ENCODE peak calls at places on chromosomes 13 and 19, in nine cellular contexts. Q, J, D, G, X, H, O, V and W are unnamed samples.

GRCh38 chr13:31767175-31767900 is 28.0 kb downstream of the RXFP2 start:
- DNase-seq in Q (no peak), J (no peak), D (peak), G (peak), X (no peak), H (peak), O (peak), V (peak), W (no peak)

GRCh38 chr19:12112238-12112637 is 27.9 kb downstream of the ZNF20 start:
- DNase-seq in Q (no peak), J (no peak), D (no peak), G (no peak), X (no peak), H (no peak), O (no peak), V (no peak), W (no peak)

GRCh38 chr13:102318233-102318632 is 83.6 kb downstream of the FGF14 start:
- DNase-seq in Q (no peak), J (no peak), D (no peak), G (no peak), X (no peak), H (no peak), O (no peak), V (no peak), W (no peak)

GRCh38 chr19:39566064-39566463 is 26.1 kb upstream of the EID2 start:
- DNase-seq in Q (no peak), J (no peak), D (no peak), G (no peak), X (no peak), H (no peak), O (no peak), V (no peak), W (no peak)

GRCh38 chr19:13100031-13100588 is 2.5 kb downstream of the LYL1 start:
- DNase-seq in Q (peak), J (peak), D (no peak), G (no peak), X (no peak), H (no peak), O (no peak), V (no peak), W (no peak)

GRCh38 chr13:114124921-114125320 is 7.5 kb downstream of the RASA3 start:
- DNase-seq in Q (no peak), J (peak), D (peak), G (peak), X (no peak), H (no peak), O (peak), V (peak), W (no peak)

GRCh38 chr19:16324384-16325160 is at the start of gene KLF2:
- DNase-seq in Q (peak), J (peak), D (peak), G (peak), X (peak), H (peak), O (peak), V (peak), W (peak)

GRCh38 chr19:38228491-38229439 is 4.7 kb upstream of the DPF1 start:
- DNase-seq in Q (no peak), J (no peak), D (peak), G (no peak), X (no peak), H (no peak), O (peak), V (peak), W (no peak)

GRCh38 chr19:2716275-2716650 is 4.9 kb downstream of the DIRAS1 start:
- DNase-seq in Q (no peak), J (no peak), D (no peak), G (no peak), X (no peak), H (no peak), O (no peak), V (no peak), W (no peak)

GRCh38 chr13:89029062-89029461 is 1357.9 kb downstream of the SLITRK5 start:
- DNase-seq in Q (no peak), J (no peak), D (no peak), G (no peak), X (no peak), H (no peak), O (no peak), V (no peak), W (no peak)

GRCh38 chr19:46714523-46715106 is 2.3 kb downstream of the PRKD2 start:
- DNase-seq in Q (peak), J (no peak), D (no peak), G (no peak), X (peak), H (no peak), O (no peak), V (no peak), W (no peak)

GRCh38 chr13:97359181-97360057 is 74.5 kb upstream of the RAP2A start:
- DNase-seq in Q (no peak), J (peak), D (peak), G (peak), X (peak), H (peak), O (peak), V (peak), W (peak)

GRCh38 chr19:55423225-55423967 is 15.8 kb upstream of the UBE2S start:
- DNase-seq in Q (no peak), J (no peak), D (no peak), G (no peak), X (no peak), H (no peak), O (no peak), V (no peak), W (no peak)

GRCh38 chr19:39110263-39110967 is 15.2 kb upstream of the PAK4 start:
- DNase-seq in Q (peak), J (peak), D (peak), G (peak), X (peak), H (no peak), O (peak), V (peak), W (peak)

GRCh38 chr19:50649433-50650391 is at the start of gene C19orf81:
- DNase-seq in Q (no peak), J (peak), D (no peak), G (peak), X (no peak), H (no peak), O (no peak), V (peak), W (no peak)

GRCh38 chr13:98839826-98840769 is 87.6 kb upstream of the SLC15A1 start:
- DNase-seq in Q (peak), J (peak), D (peak), G (peak), X (no peak), H (no peak), O (peak), V (peak), W (no peak)